ENCODE peak calls at places on chromosomes 7 and 10, in seven cellular contexts. C is IMR-90, F is mesendoderm, W is neuronal stem cell, U is H9, K is H1, S is trophoblast cell. X is an unnamed sample.

GRCh38 chr7:105866124-105866801 is 10.1 kb downstream of the ATXN7L1 start:
- DNase-seq in C (no peak), F (no peak), K (no peak), W (no peak), U (no peak), S (no peak), X (no peak)

GRCh38 chr7:134328900-134329299 is 12.2 kb upstream of the SLC35B4 start:
- DNase-seq in C (no peak), F (no peak), U (no peak), K (no peak), W (no peak), S (no peak), X (no peak)

GRCh38 chr7:83672157-83672556 is 23.2 kb upstream of the SEMA3E start:
- DNase-seq in W (no peak), U (no peak), F (peak), C (no peak), S (no peak), K (no peak), X (no peak)

GRCh38 chr7:120714945-120715344 is 143.0 kb downstream of the TSPAN12 start:
- DNase-seq in S (no peak), C (no peak), K (no peak), U (no peak), F (no peak), W (no peak), X (no peak)

GRCh38 chr7:138247568-138248328 is 171.5 kb downstream of the AKR1D1 start:
- DNase-seq in K (no peak), F (peak), W (no peak), U (peak), C (no peak), S (no peak), X (no peak)

GRCh38 chr10:44195120-44196007 is 189.5 kb downstream of the CXCL12 start:
- DNase-seq in F (no peak), U (no peak), S (no peak), C (peak), W (no peak), K (no peak), X (peak)

GRCh38 chr10:53957401-53957800 is 843.6 kb downstream of the PCDH15 start:
- DNase-seq in S (peak), C (no peak), K (no peak), U (no peak), W (no peak), F (no peak), X (peak)

GRCh38 chr7:155753446-155753965 is 58.8 kb downstream of the SHH start:
- DNase-seq in F (no peak), K (no peak), U (no peak), W (no peak), S (no peak), C (no peak), X (no peak)

GRCh38 chr7:157694389-157694665 is 357.5 kb downstream of the DNAJB6 start:
- DNase-seq in U (no peak), W (no peak), K (no peak), C (no peak), S (no peak), F (no peak), X (no peak)

GRCh38 chr7:13241416-13241815 is 554.0 kb downstream of the ARL4A start:
- DNase-seq in K (no peak), U (no peak), W (no peak), F (peak), C (no peak), S (peak), X (no peak)

GRCh38 chr10:102395677-102396197 is at the start of gene NFKB2:
- DNase-seq in W (no peak), S (no peak), C (no peak), K (no peak), U (no peak), F (no peak), X (no peak)

GRCh38 chr7:150992833-150993302 is 2.1 kb downstream of the NOS3 start:
- DNase-seq in F (peak), S (no peak), C (no peak), W (peak), U (peak), K (no peak), X (peak)

GRCh38 chr7:131203291-131203976 is 124.2 kb upstream of the MKLN1 start:
- DNase-seq in F (no peak), S (peak), W (no peak), C (no peak), U (no peak), K (no peak), X (no peak)

GRCh38 chr10:17092986-17093803 is 36.4 kb downstream of the CUBN start:
- DNase-seq in F (no peak), U (no peak), K (no peak), S (no peak), C (no peak), W (no peak), X (peak)

GRCh38 chr10:114550756-114551290 is 107.3 kb downstream of the ABLIM1 start:
- DNase-seq in U (no peak), W (no peak), F (peak), C (peak), S (peak), K (no peak), X (peak)

GRCh38 chr10:27710009-27710408 is 35.6 kb downstream of the MKX start:
- DNase-seq in U (no peak), S (peak), K (no peak), C (no peak), F (no peak), W (no peak), X (no peak)

GRCh38 chr10:2150315-2150714 is 413.0 kb upstream of the ADARB2 start:
- DNase-seq in K (no peak), S (no peak), F (peak), U (no peak), W (no peak), C (no peak), X (peak)

GRCh38 chr7:108375668-108376067 is 80.6 kb downstream of the NRCAM start:
- DNase-seq in U (no peak), C (no peak), F (no peak), W (no peak), S (no peak), K (no peak), X (no peak)

GRCh38 chr10:31749981-31750850 is 178.4 kb downstream of the ARHGAP12 start:
- DNase-seq in U (no peak), C (no peak), K (no peak), S (no peak), W (no peak), F (no peak), X (peak)

GRCh38 chr10:3658766-3659165 is 126.2 kb downstream of the KLF6 start:
- DNase-seq in W (no peak), K (no peak), U (no peak), C (no peak), F (peak), S (no peak), X (no peak)

GRCh38 chr7:84137812-84138211 is 56.8 kb downstream of the SEMA3A start:
- DNase-seq in S (no peak), K (no peak), F (no peak), W (no peak), U (no peak), C (peak), X (no peak)

GRCh38 chr10:63666836-63667383 is 145.7 kb downstream of the REEP3 start:
- DNase-seq in F (no peak), U (no peak), K (no peak), W (no peak), C (peak), S (peak), X (peak)

GRCh38 chr7:47882635-47883034 is 65.6 kb downstream of the PKD1L1 start:
- DNase-seq in S (no peak), U (no peak), C (no peak), W (no peak), K (no peak), F (peak), X (no peak)

GRCh38 chr10:25175527-25176420 is 973 bp downstream of the GPR158 start:
- DNase-seq in F (peak), U (peak), S (peak), K (no peak), W (peak), C (no peak), X (peak)

GRCh38 chr10:96986200-96986856 is 154.2 kb downstream of the LCOR start:
- DNase-seq in S (no peak), U (no peak), C (no peak), K (no peak), W (no peak), F (no peak), X (no peak)
- H2BK5ac ChIP-seq in S (no peak), U (no peak), C (no peak), K (no peak), W (no peak), F (no peak), X (no peak)

DNA sequence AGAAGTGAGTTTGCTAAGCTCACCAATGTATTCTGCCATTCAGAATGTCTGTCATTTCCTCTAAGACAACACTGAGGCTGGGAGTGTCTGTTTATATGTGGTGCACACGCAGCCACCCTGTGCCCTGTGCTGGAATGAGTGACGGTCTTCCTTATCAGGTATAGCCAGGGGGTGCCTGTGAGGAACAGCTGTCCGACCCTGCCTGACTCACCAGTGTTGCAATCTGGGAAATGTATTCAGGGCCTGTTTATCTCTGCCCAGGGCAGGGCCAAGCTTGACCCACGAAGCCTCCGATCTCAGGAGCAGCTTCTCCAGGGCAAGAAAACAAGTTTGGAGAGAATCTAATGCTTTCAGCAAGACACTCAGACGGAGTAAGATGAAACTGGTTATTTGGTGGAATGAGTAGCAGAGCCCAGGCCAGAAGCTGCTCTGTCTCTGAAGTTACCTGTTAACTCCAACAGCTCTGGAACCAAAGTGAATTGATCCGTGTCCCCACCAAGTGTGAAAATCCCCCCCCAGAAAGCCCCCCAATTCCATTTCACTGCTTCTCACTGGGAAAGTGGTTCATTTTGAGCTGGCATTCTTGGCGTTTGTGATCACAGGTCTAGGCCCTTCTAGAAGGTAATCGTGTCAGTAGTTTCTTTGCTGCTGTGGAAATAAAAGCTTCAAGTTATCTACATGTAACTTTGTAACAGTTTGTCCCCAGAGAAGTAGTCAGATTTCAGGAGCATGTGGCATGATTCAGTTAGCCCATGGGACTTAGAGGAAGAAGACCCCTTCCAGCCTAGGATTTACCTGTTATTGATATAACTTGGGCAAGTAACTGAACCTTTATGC is 6.1 kb upstream of the UBE2H start:
- DNase-seq in F (peak), S (peak), U (no peak), W (no peak), K (no peak), C (peak), X (peak)
- H3K27ac ChIP-seq in F (no peak), S (peak), U (no peak), W (no peak), K (no peak), C (peak), X (peak)

GRCh38 chr10:124632566-124632965 is 111.6 kb downstream of the FAM53B start:
- DNase-seq in F (no peak), K (no peak), S (peak), W (no peak), U (no peak), C (no peak), X (no peak)
- H2BK5ac ChIP-seq in F (no peak), K (no peak), S (no peak), W (no peak), U (no peak), C (no peak), X (no peak)

GRCh38 chr10:131872837-131873375 is 27.9 kb upstream of the PPP2R2D start:
- DNase-seq in C (no peak), F (peak), W (no peak), K (no peak), S (no peak), U (peak), X (no peak)
- H3K27ac ChIP-seq in C (no peak), F (no peak), W (no peak), K (no peak), S (no peak), U (no peak), X (no peak)

GRCh38 chr7:116779921-116780320 is 82.5 kb upstream of the CAPZA2 start:
- DNase-seq in C (no peak), S (peak), U (no peak), W (no peak), F (no peak), K (no peak), X (no peak)
- H2BK5ac ChIP-seq in C (no peak), S (no peak), U (no peak), W (no peak), F (no peak), K (no peak), X (no peak)